ENCODE peak calls at places on chromosomes 11 and 22, in seven cellular contexts. B is astrocyte of the cerebellum, W is tibial nerve, C is GM13977, E is astrocyte, U is HFF-Myc, R is colonic mucosa. H is an unnamed sample.

GRCh38 chr11:66607126-66607834 is 9.2 kb upstream of the RBM14 start:
- DNase-seq in B (peak; percentile 86), W (peak; percentile 60), C (no peak), E (peak; percentile 69), U (no peak), R (peak; percentile 89), H (no peak)

GRCh38 chr22:42519544-42520237 is at the start of gene RRP7A:
- DNase-seq in B (peak; percentile 4), W (peak; percentile 82), C (peak; percentile 87), E (peak; percentile 28), U (no peak), R (peak; percentile 86), H (peak; percentile 84)

GRCh38 chr11:73322111-73322985 is 14.3 kb downstream of the ARHGEF17 start:
- DNase-seq in B (no peak), W (no peak), C (no peak), E (no peak), U (no peak), R (no peak), H (no peak)

GRCh38 chr11:128686045-128686741 is 7.7 kb upstream of the FLI1 start:
- DNase-seq in B (no peak), W (no peak), C (peak; percentile 31), E (no peak), U (no peak), R (no peak), H (no peak)

GRCh38 chr11:46238078-46238966 is 39.1 kb upstream of the CREB3L1 start:
- DNase-seq in B (no peak), W (peak; percentile 22), C (peak; percentile 77), E (peak; percentile 34), U (no peak), R (peak; percentile 63), H (peak; percentile 45)

GRCh38 chr22:26681395-26681821 is 24.0 kb downstream of the MIAT start:
- DNase-seq in B (peak; percentile 80), W (no peak), C (no peak), E (peak; percentile 86), U (no peak), R (no peak), H (no peak)

GRCh38 chr22:45451988-45452387 is 38.5 kb downstream of the RIBC2 start:
- DNase-seq in B (no peak), W (no peak), C (no peak), E (no peak), U (no peak), R (no peak), H (no peak)

GRCh38 chr11:64150481-64151239 is 15.3 kb downstream of the MACROD1 start:
- DNase-seq in B (no peak), W (no peak), C (no peak), E (no peak), U (no peak), R (no peak), H (no peak)

GRCh38 chr11:36594316-36594989 is at the start of gene IFTAP:
- DNase-seq in B (peak; percentile 85), W (no peak), C (peak; percentile 48), E (peak; percentile 87), U (peak; percentile 90), R (peak; percentile 63), H (peak; percentile 53)

GRCh38 chr11:92224394-92225205 is at the start of gene FAT3:
- DNase-seq in B (peak; percentile 32), W (no peak), C (peak; percentile 32), E (peak; percentile 71), U (no peak), R (peak; percentile 17), H (peak; percentile 48)

GRCh38 chr11:12827929-12828812 is 153.9 kb downstream of the TEAD1 start:
- DNase-seq in B (peak; percentile 65), W (peak; percentile 33), C (peak; percentile 15), E (peak; percentile 78), U (no peak), R (peak; percentile 71), H (peak; percentile 47)

GRCh38 chr11:17591293-17591692 is 44.2 kb downstream of the OTOG start:
- DNase-seq in B (no peak), W (peak; percentile 4), C (no peak), E (no peak), U (no peak), R (no peak), H (no peak)

GRCh38 chr11:7319501-7319900 is 67.8 kb downstream of the SYT9 start:
- DNase-seq in B (no peak), W (no peak), C (no peak), E (no peak), U (no peak), R (no peak), H (no peak)

GRCh38 chr11:61454520-61454919 is 24.6 kb downstream of the SDHAF2 start:
- DNase-seq in B (no peak), W (no peak), C (no peak), E (no peak), U (no peak), R (no peak), H (no peak)

GRCh38 chr11:72338741-72339140 is 94.8 kb upstream of the PHOX2A start:
- DNase-seq in B (no peak), W (no peak), C (no peak), E (peak; percentile 16), U (no peak), R (no peak), H (no peak)

GRCh38 chr11:4186464-4187054 is 92.0 kb downstream of the RRM1 start:
- DNase-seq in B (no peak), W (no peak), C (no peak), E (no peak), U (no peak), R (no peak), H (no peak)

GRCh38 chr11:71368966-71369365 is 79.2 kb downstream of the DHCR7 start:
- DNase-seq in B (no peak), W (no peak), C (no peak), E (no peak), U (no peak), R (no peak), H (no peak)

GRCh38 chr22:40040927-40041326 is 46.2 kb downstream of the FAM83F start:
- DNase-seq in B (no peak), W (peak; percentile 51), C (no peak), E (no peak), U (no peak), R (no peak), H (no peak)

GRCh38 chr22:36445158-36445668 is 36.2 kb downstream of the TXN2 start:
- DNase-seq in B (peak; percentile 87), W (no peak), C (no peak), E (peak; percentile 99), U (no peak), R (no peak), H (no peak)

GRCh38 chr22:27100789-27101188 is 443.4 kb downstream of the MIAT start:
- DNase-seq in B (peak; percentile 60), W (no peak), C (no peak), E (peak; percentile 90), U (no peak), R (no peak), H (peak; percentile 47)

GRCh38 chr11:110376711-110377324 is 52.9 kb upstream of the FDX1 start:
- DNase-seq in B (peak; percentile 92), W (peak; percentile 18), C (peak; percentile 32), E (peak; percentile 82), U (peak; percentile 58), R (peak; percentile 71), H (peak; percentile 75)
- TF ChIP-seq CTCF in B (peak; percentile 77), W (peak; percentile 81), C (peak; percentile 74), E (peak; percentile 89), U (peak; percentile 75), R (peak; percentile 68), H (no peak)

GRCh38 chr11:44632466-44633123 is 67.1 kb downstream of the CD82 start:
- DNase-seq in B (no peak), W (no peak), C (no peak), E (no peak), U (no peak), R (peak; percentile 31), H (peak; percentile 40)
- TF ChIP-seq CTCF in B (peak; percentile 47), W (peak; percentile 8), C (peak; percentile 62), E (peak; percentile 21), U (no peak), R (peak; percentile 33), H (peak; percentile 20)

GRCh38 chr11:132992838-132993680 is 539.2 kb downstream of the OPCML start:
- DNase-seq in B (peak; percentile 18), W (no peak), C (no peak), E (peak; percentile 40), U (no peak), R (no peak), H (no peak)
- TF ChIP-seq CTCF in B (peak; percentile 33), W (peak; percentile 23), C (no peak), E (peak; percentile 36), U (no peak), R (no peak), H (no peak)

DNA sequence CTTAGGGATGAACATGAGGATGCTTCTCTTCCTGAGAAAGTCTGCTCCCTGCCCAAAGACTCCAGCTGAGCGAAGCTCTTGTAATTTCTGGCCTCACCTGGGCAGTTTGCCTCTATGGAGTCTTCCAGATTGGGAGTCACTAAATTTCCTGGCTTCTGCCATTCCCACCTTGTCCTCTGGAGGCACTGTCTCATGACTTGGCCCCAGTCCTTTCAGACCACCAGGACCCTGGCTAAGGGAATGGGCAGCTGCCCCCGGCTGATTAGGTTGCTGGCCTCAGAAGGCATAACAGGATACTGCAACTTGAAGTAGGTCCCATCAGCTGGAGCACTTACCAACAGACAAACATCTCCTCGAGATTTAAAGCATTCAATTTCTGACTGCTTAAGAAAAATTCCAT is 128.1 kb upstream of the SPON1 start:
- DNase-seq in B (no peak), W (no peak), C (no peak), E (no peak), U (no peak), R (no peak), H (no peak)
- TF ChIP-seq CTCF in B (peak; percentile 34), W (no peak), C (peak; percentile 21), E (no peak), U (peak; percentile 50), R (no peak), H (peak; percentile 40)

GRCh38 chr11:87463486-87464102 is 425.9 kb downstream of the TMEM135 start:
- DNase-seq in B (no peak), W (no peak), C (peak; percentile 20), E (no peak), U (no peak), R (no peak), H (peak; percentile 12)
- TF ChIP-seq CTCF in B (peak; percentile 59), W (no peak), C (peak; percentile 44), E (peak; percentile 26), U (peak; percentile 30), R (peak; percentile 12), H (peak; percentile 16)

DNA sequence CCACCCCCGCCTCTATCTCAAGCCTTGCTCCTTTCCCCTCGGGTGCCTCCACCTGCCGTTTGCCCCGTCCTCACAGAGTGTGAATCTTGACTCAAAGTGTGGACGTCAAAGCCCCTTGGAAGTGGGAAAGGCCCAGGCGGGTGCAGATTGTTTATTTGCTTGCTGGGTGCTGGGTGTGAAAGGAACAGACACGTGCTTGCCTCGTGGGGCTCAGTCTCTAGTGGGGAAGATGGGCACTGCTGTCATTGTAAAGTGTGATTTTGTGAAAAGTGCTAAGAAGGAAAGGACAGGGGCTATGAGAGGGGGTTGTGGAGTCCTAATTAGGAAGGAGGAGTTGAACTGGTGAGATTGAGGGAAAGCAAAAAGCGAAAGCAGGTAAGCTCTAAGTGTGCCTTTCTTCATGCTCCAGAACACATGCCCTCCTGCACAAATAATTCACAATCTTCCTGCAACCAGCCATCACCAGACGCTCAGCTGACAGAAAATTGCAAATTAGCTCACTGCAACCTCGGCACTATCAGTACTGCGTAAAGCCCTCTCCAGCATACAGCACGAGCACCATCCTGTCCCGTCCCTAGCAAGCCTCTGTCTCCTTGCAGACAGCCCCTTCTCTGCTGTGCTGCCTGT is 9.7 kb upstream of the GCAT start:
- DNase-seq in B (no peak), W (no peak), C (no peak), E (no peak), U (no peak), R (no peak), H (no peak)
- TF ChIP-seq CTCF in B (no peak), W (no peak), C (no peak), E (no peak), U (no peak), R (no peak), H (no peak)

GRCh38 chr22:17119481-17120202 is 1.5 kb downstream of the TMEM121B start:
- DNase-seq in B (no peak), W (no peak), C (no peak), E (no peak), U (no peak), R (peak; percentile 45), H (peak; percentile 55)
- TF ChIP-seq CTCF in B (peak; percentile 6), W (no peak), C (peak; percentile 30), E (no peak), U (peak; percentile 26), R (peak; percentile 26), H (peak; percentile 42)